ENCODE peak calls at places on chromosome X, in six cellular contexts. C is HCT116, W is tibial nerve, K is WERI-Rb-1, H is GM23248, S is psoas muscle. P is an unnamed sample.

GRCh38 chrX:10190367-10190766 is 33.6 kb downstream of the CLCN4 start:
- DNase-seq in C (peak; percentile 41), W (peak; percentile 50), K (peak; percentile 25), H (peak; percentile 76), S (no peak), P (peak; percentile 48)

GRCh38 chrX:43718546-43718945 is 62.4 kb downstream of the MAOA start:
- DNase-seq in C (no peak), W (no peak), K (no peak), H (no peak), S (no peak), P (no peak)

GRCh38 chrX:86021652-86022289 is 25.6 kb downstream of the CHM start:
- DNase-seq in C (no peak), W (no peak), K (no peak), H (no peak), S (no peak), P (no peak)

GRCh38 chrX:154380153-154380552 is 1.1 kb downstream of the EMD start:
- DNase-seq in C (no peak), W (no peak), K (no peak), H (peak; percentile 55), S (no peak), P (no peak)

GRCh38 chrX:120120223-120120622 is 4.5 kb upstream of the RHOXF1 start:
- DNase-seq in C (no peak), W (no peak), K (no peak), H (no peak), S (no peak), P (no peak)

GRCh38 chrX:150610446-150610845 is 42.0 kb downstream of the MTM1 start:
- DNase-seq in C (no peak), W (no peak), K (no peak), H (no peak), S (no peak), P (no peak)

GRCh38 chrX:29666361-29666760 is 549.0 kb upstream of the MAGEB2 start:
- DNase-seq in C (no peak), W (no peak), K (no peak), H (peak; percentile 26), S (no peak), P (no peak)

GRCh38 chrX:69551421-69552009 is 47.4 kb downstream of the NALF2 start:
- DNase-seq in C (no peak), W (no peak), K (no peak), H (no peak), S (no peak), P (no peak)

GRCh38 chrX:47723083-47723482 is 64.1 kb upstream of the UXT start:
- DNase-seq in C (no peak), W (no peak), K (no peak), H (no peak), S (no peak), P (no peak)

GRCh38 chrX:103828529-103828928 is 3.5 kb downstream of the RAB9B start:
- DNase-seq in C (no peak), W (no peak), K (no peak), H (no peak), S (no peak), P (no peak)

GRCh38 chrX:25028726-25029125 is 13.0 kb upstream of the ARX start:
- DNase-seq in C (no peak), W (no peak), K (no peak), H (peak; percentile 74), S (no peak), P (no peak)

GRCh38 chrX:88613338-88613737 is 133.7 kb upstream of the CPXCR1 start:
- DNase-seq in C (no peak), W (no peak), K (no peak), H (peak; percentile 5), S (no peak), P (no peak)

GRCh38 chrX:153772608-153773217 is 8.1 kb upstream of the SRPK3 start:
- DNase-seq in C (no peak), W (no peak), K (peak; percentile 7), H (no peak), S (no peak), P (no peak)

GRCh38 chrX:53312946-53313745 is 31.8 kb upstream of the IQSEC2 start:
- DNase-seq in C (peak; percentile 10), W (peak; percentile 72), K (peak; percentile 59), H (peak; percentile 71), S (peak; percentile 58), P (peak; percentile 53)

GRCh38 chrX:118272237-118272636 is 73.7 kb upstream of the WDR44 start:
- DNase-seq in C (no peak), W (no peak), K (no peak), H (peak; percentile 48), S (no peak), P (no peak)

GRCh38 chrX:134711135-134711941 is 53.1 kb upstream of the PLAC1 start:
- DNase-seq in C (no peak), W (no peak), K (no peak), H (no peak), S (no peak), P (no peak)

GRCh38 chrX:153474718-153475117 is 4.3 kb upstream of the HAUS7 start:
- DNase-seq in C (no peak), W (peak; percentile 27), K (no peak), H (peak; percentile 83), S (peak; percentile 81), P (peak; percentile 36)

GRCh38 chrX:153878969-153879653 is 6.9 kb downstream of the L1CAM start:
- DNase-seq in C (no peak), W (no peak), K (peak; percentile 92), H (no peak), S (no peak), P (no peak)

GRCh38 chrX:115561605-115562491 is 874 bp downstream of the PLS3 start:
- DNase-seq in C (no peak), W (peak; percentile 14), K (peak; percentile 77), H (peak; percentile 67), S (peak; percentile 55), P (no peak)

GRCh38 chrX:49232525-49232924 is 615 bp downstream of the CACNA1F start:
- DNase-seq in C (no peak), W (no peak), K (no peak), H (no peak), S (no peak), P (no peak)

GRCh38 chrX:96474357-96475125 is 210.1 kb upstream of the DIAPH2 start:
- DNase-seq in C (no peak), W (no peak), K (no peak), H (no peak), S (no peak), P (no peak)

GRCh38 chrX:20664774-20665173 is 398.1 kb upstream of the RPS6KA3 start:
- DNase-seq in C (no peak), W (no peak), K (no peak), H (no peak), S (no peak), P (no peak)

GRCh38 chrX:48937065-48937907 is 18.5 kb upstream of the PIM2 start:
- DNase-seq in C (no peak), W (peak; percentile 18), K (no peak), H (peak; percentile 18), S (peak; percentile 24), P (peak; percentile 99)

DNA sequence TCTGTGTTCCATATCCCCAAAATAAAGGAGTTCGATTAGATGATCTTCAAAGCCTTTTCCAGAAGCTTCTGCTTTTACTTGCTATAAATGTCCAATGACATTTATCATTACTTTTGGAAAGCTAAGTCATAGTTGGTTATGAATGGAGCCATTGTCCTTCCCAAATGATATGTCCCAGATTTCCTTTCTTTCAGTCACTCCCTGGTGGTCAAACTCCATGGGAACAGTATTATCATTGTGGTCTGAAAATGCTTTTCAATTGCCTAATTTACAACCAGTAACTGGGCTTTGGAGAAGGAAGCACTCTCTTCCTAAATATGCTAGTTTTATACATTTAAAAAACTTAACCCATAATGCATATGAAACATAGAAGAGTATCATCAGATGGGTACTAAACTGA is 571.5 kb upstream of the AMOT start:
- DNase-seq in C (no peak), W (no peak), K (no peak), H (no peak), S (no peak), P (no peak)
- H3K9me3 ChIP-seq in C (no peaks in the 10 kb centered on the region), W (no peaks in the 10 kb centered on the region), K (no peaks in the 10 kb centered on the region), H (no peaks in the 10 kb centered on the region), S (no peaks in the 10 kb centered on the region), P (no peaks in the 10 kb centered on the region)

DNA sequence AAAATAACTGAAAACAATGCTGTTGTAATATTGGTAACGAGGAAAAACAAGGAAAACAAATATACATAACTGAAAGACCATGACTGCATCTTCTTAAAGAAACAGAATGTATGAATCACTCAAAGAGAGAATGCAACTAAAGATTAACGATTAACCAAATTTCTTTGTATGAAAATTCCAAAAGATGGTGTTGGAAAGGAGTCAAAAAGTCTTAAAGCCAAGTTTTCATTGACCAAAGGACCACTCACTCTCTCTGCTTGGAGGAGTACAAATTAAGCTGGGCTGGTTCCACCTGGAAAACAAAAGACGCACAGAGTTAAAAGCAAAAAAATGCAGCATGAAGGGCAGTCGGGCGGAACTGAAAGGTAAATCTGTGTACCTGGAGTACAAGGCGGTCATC is 1.8 kb downstream of the DCAF12L1 start:
- DNase-seq in C (no peak), W (no peak), K (no peak), H (no peak), S (no peak), P (no peak)
- H3K4me3 ChIP-seq in C (no peak overlapping the region), W (no peak overlapping the region), K (no peak overlapping the region), H (no peak overlapping the region), S (no peak overlapping the region), P (no peak overlapping the region)

GRCh38 chrX:71159335-71159734 is 14.7 kb downstream of the NLGN3 start:
- DNase-seq in C (no peak), W (no peak), K (no peak), H (no peak), S (no peak), P (peak; percentile 45)

GRCh38 chrX:71160475-71160874 is 15.8 kb downstream of the NLGN3 start:
- DNase-seq in C (no peak), W (no peak), K (no peak), H (no peak), S (no peak), P (no peak)

GRCh38 chrX:71154641-71155040 is 10.0 kb downstream of the NLGN3 start:
- DNase-seq in C (no peak), W (no peak), K (no peak), H (no peak), S (no peak), P (no peak)

GRCh38 chrX:71154196-71154595 is 9.6 kb downstream of the NLGN3 start:
- DNase-seq in C (no peak), W (no peak), K (no peak), H (no peak), S (no peak), P (no peak)

GRCh38 chrX:71158603-71159002 is 14.0 kb downstream of the NLGN3 start:
- DNase-seq in C (no peak), W (no peak), K (no peak), H (no peak), S (no peak), P (no peak)
- H3K9me3 ChIP-seq in C (no peaks in the 10 kb centered on the region), W (no peaks in the 10 kb centered on the region), K (no peaks in the 10 kb centered on the region), H (no peaks in the 10 kb centered on the region), S (no peaks in the 10 kb centered on the region), P (no peaks in the 10 kb centered on the region)

DNA sequence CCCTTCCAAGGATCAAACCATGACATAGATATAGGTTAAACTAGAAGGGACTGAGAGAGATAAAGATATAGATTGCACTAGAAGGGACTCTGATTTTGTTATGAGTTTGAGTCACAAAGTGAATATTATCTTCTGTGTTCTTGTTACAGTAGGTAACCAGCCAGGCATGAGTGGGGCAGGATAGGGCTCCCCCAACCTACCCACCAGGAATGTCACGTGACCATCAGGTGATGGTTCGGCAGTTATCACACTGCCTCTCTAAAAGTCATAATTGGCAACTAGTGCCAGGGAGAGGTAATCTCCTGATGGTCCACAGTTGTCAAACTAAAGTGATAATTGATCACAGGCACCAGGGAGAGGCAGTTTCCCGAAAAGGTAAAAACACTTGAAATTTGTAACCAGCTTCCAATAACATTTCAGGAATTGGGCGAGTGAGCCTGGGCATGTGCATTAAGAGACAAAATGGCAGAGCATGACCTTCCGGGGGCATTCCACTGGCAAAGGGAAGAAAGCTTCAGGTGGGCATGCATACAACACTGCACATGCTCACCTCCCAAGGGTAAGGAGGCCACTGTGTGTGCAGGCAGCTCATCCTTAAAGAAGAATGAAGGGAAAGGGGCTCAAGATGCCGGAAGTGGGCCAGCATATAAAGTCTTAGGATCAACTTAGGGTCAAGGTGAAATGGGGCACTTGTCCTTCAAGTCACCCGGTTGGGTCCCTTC is 533.6 kb upstream of the HTR2C start:
- DNase-seq in C (no peak), W (no peak), K (no peak), H (no peak), S (no peak), P (no peak)
- H3K4me3 ChIP-seq in C (no peak overlapping the region), W (no peak overlapping the region), K (no peak overlapping the region), H (no peak overlapping the region), S (no peak overlapping the region), P (no peak overlapping the region)